ENCODE peak calls at places on chromosomes 12 and 14, in nine cellular contexts. One of them, this sample, is unnamed.

GRCh38 chr12:58341791-58342190 is 400.4 kb downstream of the ATP23 start:
- DNase-seq in mammary epithelial cell: no peak
- DNase-seq in uterus: no peak
- DNase-seq in naive thymus-derived CD4-positive, alpha-beta T cell: no peak
- DNase-seq in iPS DF 6.9: no peak
- DNase-seq in neural progenitor cell: no peak
- DNase-seq in tibial nerve: no peak
- DNase-seq in A549: no peak
- DNase-seq in Peyer's patch: no peak
- DNase-seq in this sample: no peak

GRCh38 chr14:96052541-96053105 is 13.5 kb downstream of the C14orf132 start:
- DNase-seq in A549: no peak
- DNase-seq in uterus: no peak
- DNase-seq in tibial nerve: no peak
- DNase-seq in iPS DF 6.9: no peak
- DNase-seq in mammary epithelial cell: no peak
- DNase-seq in naive thymus-derived CD4-positive, alpha-beta T cell: no peak
- DNase-seq in Peyer's patch: no peak
- DNase-seq in neural progenitor cell: no peak
- DNase-seq in this sample: no peak

GRCh38 chr14:34331728-34332623 is 130.1 kb downstream of the SPTSSA start:
- DNase-seq in tibial nerve: peak; percentile 67
- DNase-seq in Peyer's patch: peak; percentile 47
- DNase-seq in mammary epithelial cell: peak; percentile 52
- DNase-seq in naive thymus-derived CD4-positive, alpha-beta T cell: peak; percentile 41
- DNase-seq in neural progenitor cell: peak; percentile 72
- DNase-seq in A549: peak; percentile 82
- DNase-seq in uterus: peak; percentile 47
- DNase-seq in iPS DF 6.9: no peak
- DNase-seq in this sample: peak; percentile 90

GRCh38 chr12:78671295-78671694 is 193.3 kb upstream of the SYT1 start:
- DNase-seq in neural progenitor cell: no peak
- DNase-seq in mammary epithelial cell: peak; percentile 37
- DNase-seq in naive thymus-derived CD4-positive, alpha-beta T cell: no peak
- DNase-seq in uterus: no peak
- DNase-seq in tibial nerve: no peak
- DNase-seq in iPS DF 6.9: no peak
- DNase-seq in A549: peak; percentile 62
- DNase-seq in Peyer's patch: no peak
- DNase-seq in this sample: peak; percentile 70

GRCh38 chr14:101689039-101689501 is 72.4 kb upstream of the PPP2R5C start:
- DNase-seq in uterus: no peak
- DNase-seq in tibial nerve: no peak
- DNase-seq in neural progenitor cell: no peak
- DNase-seq in mammary epithelial cell: no peak
- DNase-seq in Peyer's patch: no peak
- DNase-seq in naive thymus-derived CD4-positive, alpha-beta T cell: no peak
- DNase-seq in A549: no peak
- DNase-seq in iPS DF 6.9: no peak
- DNase-seq in this sample: no peak

GRCh38 chr14:93520053-93520607 is 89.4 kb downstream of the UNC79 start:
- DNase-seq in uterus: no peak
- DNase-seq in neural progenitor cell: no peak
- DNase-seq in naive thymus-derived CD4-positive, alpha-beta T cell: no peak
- DNase-seq in iPS DF 6.9: no peak
- DNase-seq in tibial nerve: no peak
- DNase-seq in Peyer's patch: no peak
- DNase-seq in A549: peak; percentile 6
- DNase-seq in mammary epithelial cell: no peak
- DNase-seq in this sample: no peak

GRCh38 chr12:107079172-107080011 is 14.0 kb downstream of the CRY1 start:
- DNase-seq in uterus: no peak
- DNase-seq in mammary epithelial cell: peak; percentile 44
- DNase-seq in naive thymus-derived CD4-positive, alpha-beta T cell: peak; percentile 24
- DNase-seq in neural progenitor cell: no peak
- DNase-seq in iPS DF 6.9: no peak
- DNase-seq in Peyer's patch: no peak
- DNase-seq in tibial nerve: no peak
- DNase-seq in A549: peak; percentile 58
- DNase-seq in this sample: no peak

GRCh38 chr14:100861937-100862247 is 36.0 kb downstream of the MEG3 start:
- DNase-seq in naive thymus-derived CD4-positive, alpha-beta T cell: no peak
- DNase-seq in mammary epithelial cell: no peak
- DNase-seq in A549: no peak
- DNase-seq in uterus: no peak
- DNase-seq in iPS DF 6.9: no peak
- DNase-seq in tibial nerve: no peak
- DNase-seq in Peyer's patch: no peak
- DNase-seq in neural progenitor cell: no peak
- DNase-seq in this sample: no peak

GRCh38 chr12:77204055-77204454 is 138.7 kb upstream of the E2F7 start:
- DNase-seq in neural progenitor cell: peak; percentile 34
- DNase-seq in uterus: no peak
- DNase-seq in tibial nerve: no peak
- DNase-seq in A549: no peak
- DNase-seq in mammary epithelial cell: no peak
- DNase-seq in naive thymus-derived CD4-positive, alpha-beta T cell: no peak
- DNase-seq in iPS DF 6.9: peak; percentile 31
- DNase-seq in Peyer's patch: no peak
- DNase-seq in this sample: no peak

GRCh38 chr12:114936148-114937099 is 252.4 kb upstream of the TBX3 start:
- DNase-seq in uterus: no peak
- DNase-seq in tibial nerve: no peak
- DNase-seq in iPS DF 6.9: no peak
- DNase-seq in mammary epithelial cell: peak; percentile 59
- DNase-seq in naive thymus-derived CD4-positive, alpha-beta T cell: no peak
- DNase-seq in neural progenitor cell: no peak
- DNase-seq in Peyer's patch: no peak
- DNase-seq in A549: no peak
- DNase-seq in this sample: no peak

DNA sequence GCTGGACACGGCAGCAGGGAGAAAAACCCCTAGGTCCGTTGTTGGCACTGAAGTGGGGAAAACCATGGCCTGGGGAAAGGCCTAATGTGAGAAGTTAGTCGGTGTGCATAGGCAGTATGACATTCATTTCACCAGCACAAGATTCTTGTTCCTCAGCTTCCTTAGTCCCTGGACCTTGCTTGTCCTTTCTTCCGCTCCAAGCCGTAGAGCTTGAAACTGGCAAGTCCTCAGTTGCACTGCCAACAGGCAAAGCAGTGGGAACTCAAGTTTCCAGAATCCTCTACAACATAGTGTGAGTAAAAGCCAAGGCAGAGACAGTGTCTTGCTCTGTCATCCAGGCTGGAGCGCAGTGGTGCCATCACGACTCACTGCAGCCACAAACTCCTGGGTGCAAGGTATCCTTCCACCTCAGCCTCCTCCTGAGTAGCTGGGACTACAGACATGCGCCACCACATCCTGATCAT is 138.5 kb upstream of the AMIGO2 start:
- DNase-seq in naive thymus-derived CD4-positive, alpha-beta T cell: no peak
- DNase-seq in neural progenitor cell: no peak
- DNase-seq in iPS DF 6.9: no peak
- DNase-seq in uterus: no peak
- DNase-seq in tibial nerve: no peak
- DNase-seq in A549: no peak
- DNase-seq in mammary epithelial cell: peak; percentile 16
- DNase-seq in Peyer's patch: no peak
- DNase-seq in this sample: no peak
- H3K4me3 ChIP-seq in naive thymus-derived CD4-positive, alpha-beta T cell: peak overlapping the region; percentile 80
- H3K4me3 ChIP-seq in neural progenitor cell: no peak overlapping the region
- H3K4me3 ChIP-seq in iPS DF 6.9: no peak overlapping the region
- H3K4me3 ChIP-seq in uterus: no peak overlapping the region
- H3K4me3 ChIP-seq in tibial nerve: peak overlapping the region; percentile 22
- H3K4me3 ChIP-seq in A549: no peak overlapping the region
- H3K4me3 ChIP-seq in mammary epithelial cell: no peak overlapping the region
- H3K4me3 ChIP-seq in Peyer's patch: peak overlapping the region; percentile 20
- H3K4me3 ChIP-seq in this sample: no peak overlapping the region

GRCh38 chr14:68788275-68789001 is 4.4 kb downstream of the ZFP36L1 start:
- DNase-seq in tibial nerve: no peak
- DNase-seq in naive thymus-derived CD4-positive, alpha-beta T cell: no peak
- DNase-seq in A549: no peak
- DNase-seq in iPS DF 6.9: no peak
- DNase-seq in neural progenitor cell: no peak
- DNase-seq in uterus: no peak
- DNase-seq in Peyer's patch: no peak
- DNase-seq in mammary epithelial cell: no peak
- DNase-seq in this sample: no peak

GRCh38 chr14:68787235-68787727 is 5.6 kb downstream of the ZFP36L1 start:
- DNase-seq in A549: peak; percentile 53
- DNase-seq in iPS DF 6.9: no peak
- DNase-seq in naive thymus-derived CD4-positive, alpha-beta T cell: peak; percentile 46
- DNase-seq in mammary epithelial cell: no peak
- DNase-seq in neural progenitor cell: peak; percentile 16
- DNase-seq in uterus: peak; percentile 51
- DNase-seq in Peyer's patch: peak; percentile 47
- DNase-seq in tibial nerve: no peak
- DNase-seq in this sample: no peak

GRCh38 chr14:68784995-68785816 is 7.7 kb downstream of the ZFP36L1 start:
- DNase-seq in naive thymus-derived CD4-positive, alpha-beta T cell: no peak
- DNase-seq in A549: peak; percentile 87
- DNase-seq in Peyer's patch: peak; percentile 16
- DNase-seq in mammary epithelial cell: peak; percentile 92
- DNase-seq in neural progenitor cell: no peak
- DNase-seq in tibial nerve: peak; percentile 7
- DNase-seq in uterus: no peak
- DNase-seq in iPS DF 6.9: no peak
- DNase-seq in this sample: no peak

GRCh38 chr14:68785817-68786490 is 6.9 kb downstream of the ZFP36L1 start:
- DNase-seq in mammary epithelial cell: peak; percentile 82
- DNase-seq in neural progenitor cell: no peak
- DNase-seq in iPS DF 6.9: no peak
- DNase-seq in A549: peak; percentile 87
- DNase-seq in tibial nerve: no peak
- DNase-seq in uterus: no peak
- DNase-seq in Peyer's patch: peak; percentile 39
- DNase-seq in naive thymus-derived CD4-positive, alpha-beta T cell: peak; percentile 45
- DNase-seq in this sample: no peak

DNA sequence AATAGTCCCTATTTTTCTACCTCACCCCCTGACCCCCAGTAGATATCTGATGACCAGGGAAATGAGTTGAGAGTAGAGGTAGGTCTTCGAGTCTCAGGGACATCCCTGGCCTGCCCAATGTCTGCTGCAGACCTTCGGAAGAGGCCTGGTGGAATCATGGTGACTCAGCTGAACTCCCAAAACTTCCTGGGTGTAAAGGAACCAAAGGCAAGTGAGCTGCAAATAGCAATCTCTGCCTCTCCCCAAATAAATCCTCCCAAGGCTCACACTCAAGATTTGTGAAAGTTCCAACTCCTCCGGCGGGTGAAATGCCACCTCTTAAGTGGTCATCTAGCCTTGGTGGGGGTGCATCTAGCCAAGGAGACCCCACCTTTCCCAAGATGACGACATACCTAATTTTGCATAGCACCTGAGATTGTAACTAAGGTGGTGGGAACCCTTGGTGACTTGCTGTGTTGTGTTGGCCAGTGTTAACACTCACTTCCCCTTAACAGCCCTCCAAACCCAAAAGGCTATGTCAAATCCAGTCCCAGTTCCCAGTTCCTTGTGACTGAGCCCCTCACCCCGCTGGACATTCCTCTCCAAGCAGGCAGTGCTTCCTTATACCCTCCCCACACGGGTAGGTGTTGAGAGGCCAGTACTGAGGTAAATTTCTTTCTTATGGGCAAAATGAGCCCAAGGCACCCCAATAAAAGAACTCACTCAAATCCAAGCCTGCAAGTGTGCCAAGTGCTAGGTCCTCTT is 6.2 kb downstream of the ZFP36L1 start:
- DNase-seq in uterus: no peak
- DNase-seq in tibial nerve: no peak
- DNase-seq in iPS DF 6.9: no peak
- DNase-seq in A549: peak; percentile 86
- DNase-seq in naive thymus-derived CD4-positive, alpha-beta T cell: no peak
- DNase-seq in Peyer's patch: peak; percentile 19
- DNase-seq in mammary epithelial cell: peak; percentile 86
- DNase-seq in neural progenitor cell: peak; percentile 26
- DNase-seq in this sample: no peak
- H3K4me1 ChIP-seq in uterus: peaks cover 3% of the 10 kb centered on the region
- H3K4me1 ChIP-seq in tibial nerve: peaks cover 37% of the 10 kb centered on the region
- H3K4me1 ChIP-seq in iPS DF 6.9: peaks cover 6% of the 10 kb centered on the region
- H3K4me1 ChIP-seq in A549: peaks cover 59% of the 10 kb centered on the region
- H3K4me1 ChIP-seq in naive thymus-derived CD4-positive, alpha-beta T cell: peaks cover 59% of the 10 kb centered on the region
- H3K4me1 ChIP-seq in Peyer's patch: peaks cover 14% of the 10 kb centered on the region
- H3K4me1 ChIP-seq in mammary epithelial cell: peaks cover 31% of the 10 kb centered on the region
- H3K4me1 ChIP-seq in neural progenitor cell: peaks cover 28% of the 10 kb centered on the region
- H3K4me1 ChIP-seq in this sample: peaks cover 5% of the 10 kb centered on the region

GRCh38 chr14:106666341-106666740 is 1140.0 kb downstream of the TMEM121 start:
- DNase-seq in iPS DF 6.9: no peak
- DNase-seq in uterus: no peak
- DNase-seq in Peyer's patch: no peak
- DNase-seq in tibial nerve: no peak
- DNase-seq in mammary epithelial cell: no peak
- DNase-seq in A549: no peak
- DNase-seq in neural progenitor cell: no peak
- DNase-seq in naive thymus-derived CD4-positive, alpha-beta T cell: no peak
- DNase-seq in this sample: no peak

GRCh38 chr14:106670006-106670405 is 1143.6 kb downstream of the TMEM121 start:
- DNase-seq in naive thymus-derived CD4-positive, alpha-beta T cell: no peak
- DNase-seq in neural progenitor cell: no peak
- DNase-seq in mammary epithelial cell: no peak
- DNase-seq in uterus: no peak
- DNase-seq in A549: no peak
- DNase-seq in Peyer's patch: no peak
- DNase-seq in iPS DF 6.9: no peak
- DNase-seq in tibial nerve: no peak
- DNase-seq in this sample: no peak

GRCh38 chr14:106662947-106663346 is 1136.6 kb downstream of the TMEM121 start:
- DNase-seq in Peyer's patch: no peak
- DNase-seq in neural progenitor cell: no peak
- DNase-seq in A549: no peak
- DNase-seq in tibial nerve: no peak
- DNase-seq in iPS DF 6.9: no peak
- DNase-seq in mammary epithelial cell: no peak
- DNase-seq in naive thymus-derived CD4-positive, alpha-beta T cell: no peak
- DNase-seq in uterus: no peak
- DNase-seq in this sample: no peak

DNA sequence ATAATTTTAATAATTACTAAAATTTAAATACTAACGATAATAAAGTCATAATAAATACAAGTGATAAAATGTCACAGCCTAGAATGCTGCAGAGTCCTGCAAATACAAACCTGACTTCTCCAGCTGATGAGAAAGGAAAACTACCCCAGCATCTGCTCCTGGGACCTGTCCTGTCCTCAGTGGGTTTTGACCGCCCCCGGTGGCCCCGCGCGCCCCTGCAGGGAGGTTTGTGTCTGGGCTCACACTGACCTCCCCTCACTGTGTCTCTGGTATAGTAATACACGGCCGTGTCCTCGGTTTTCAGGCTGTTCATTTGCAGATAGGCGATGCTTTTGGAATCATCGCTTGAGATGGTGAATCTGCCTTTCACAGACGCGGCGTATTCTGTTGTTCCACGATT is 1139.4 kb downstream of the TMEM121 start:
- DNase-seq in tibial nerve: no peak
- DNase-seq in mammary epithelial cell: no peak
- DNase-seq in iPS DF 6.9: no peak
- DNase-seq in naive thymus-derived CD4-positive, alpha-beta T cell: no peak
- DNase-seq in A549: no peak
- DNase-seq in uterus: no peak
- DNase-seq in Peyer's patch: no peak
- DNase-seq in neural progenitor cell: no peak
- DNase-seq in this sample: no peak
- H3K9me3 ChIP-seq in tibial nerve: no peaks in the 10 kb centered on the region
- H3K9me3 ChIP-seq in mammary epithelial cell: peaks cover 10% of the 10 kb centered on the region
- H3K9me3 ChIP-seq in iPS DF 6.9: peaks cover 5% of the 10 kb centered on the region
- H3K9me3 ChIP-seq in naive thymus-derived CD4-positive, alpha-beta T cell: no peaks in the 10 kb centered on the region
- H3K9me3 ChIP-seq in A549: peaks cover 9% of the 10 kb centered on the region
- H3K9me3 ChIP-seq in uterus: no peaks in the 10 kb centered on the region
- H3K9me3 ChIP-seq in Peyer's patch: no peaks in the 10 kb centered on the region
- H3K9me3 ChIP-seq in neural progenitor cell: peaks cover 29% of the 10 kb centered on the region
- H3K9me3 ChIP-seq in this sample: peaks cover 2% of the 10 kb centered on the region

GRCh38 chr12:79688376-79689040 is 2.3 kb downstream of the PAWR start:
- DNase-seq in neural progenitor cell: no peak
- DNase-seq in Peyer's patch: no peak
- DNase-seq in mammary epithelial cell: peak; percentile 25
- DNase-seq in iPS DF 6.9: no peak
- DNase-seq in naive thymus-derived CD4-positive, alpha-beta T cell: peak; percentile 2
- DNase-seq in uterus: no peak
- DNase-seq in A549: no peak
- DNase-seq in tibial nerve: no peak
- DNase-seq in this sample: no peak
- H3K4me3 ChIP-seq in neural progenitor cell: peak overlapping the region; percentile 94
- H3K4me3 ChIP-seq in Peyer's patch: peak overlapping the region; percentile 80
- H3K4me3 ChIP-seq in mammary epithelial cell: peak overlapping the region; percentile 78
- H3K4me3 ChIP-seq in iPS DF 6.9: peak overlapping the region; percentile 58
- H3K4me3 ChIP-seq in naive thymus-derived CD4-positive, alpha-beta T cell: peak overlapping the region; percentile 32
- H3K4me3 ChIP-seq in uterus: peak overlapping the region; percentile 87
- H3K4me3 ChIP-seq in A549: peak overlapping the region; percentile 88
- H3K4me3 ChIP-seq in tibial nerve: peak overlapping the region; percentile 83
- H3K4me3 ChIP-seq in this sample: peak overlapping the region; percentile 88